ENCODE peak calls at places on chromosomes 4 and X, in six cellular contexts. R is H9, V is IMR-90, X is neuronal stem cell, D is trophoblast cell, S is H1. F is an unnamed sample.

GRCh38 chrX:11724122-11725017 is 33.7 kb upstream of the MSL3 start:
- DNase-seq in D (peak; percentile 65), V (peak; percentile 41), S (no peak), R (no peak), X (peak; percentile 1), F (peak; percentile 48)

GRCh38 chr4:6753103-6753560 is 29.4 kb upstream of the KIAA0232 start:
- DNase-seq in V (no peak), S (no peak), D (peak; percentile 84), R (no peak), X (no peak), F (no peak)

GRCh38 chr4:174201898-174202297 is 81.6 kb downstream of the FBXO8 start:
- DNase-seq in X (no peak), V (no peak), D (no peak), R (no peak), S (no peak), F (peak; percentile 34)

GRCh38 chr4:183834252-183834651 is 70.9 kb upstream of the STOX2 start:
- DNase-seq in X (no peak), S (no peak), D (peak; percentile 20), R (no peak), V (no peak), F (no peak)

GRCh38 chr4:48093949-48094550 is 40.0 kb downstream of the TXK start:
- DNase-seq in X (no peak), V (peak; percentile 7), R (no peak), D (no peak), S (no peak), F (peak; percentile 38)

GRCh38 chr4:20839957-20840356 is 139.7 kb downstream of the PACRGL start:
- DNase-seq in R (no peak), S (no peak), D (peak; percentile 93), V (peak; percentile 53), X (no peak), F (peak; percentile 82)

GRCh38 chr4:120293341-120293740 is 226.7 kb upstream of the MAD2L1 start:
- DNase-seq in X (no peak), R (no peak), D (no peak), V (no peak), S (no peak), F (no peak)

GRCh38 chr4:185343726-185344581 is 51.8 kb downstream of the LRP2BP start:
- DNase-seq in D (peak; percentile 74), S (no peak), X (no peak), V (peak; percentile 27), R (no peak), F (peak; percentile 81)

GRCh38 chr4:135434936-135435335 is 1233.3 kb upstream of the PABPC4L start:
- DNase-seq in V (no peak), S (no peak), D (peak; percentile 99), R (no peak), X (no peak), F (peak; percentile 59)

GRCh38 chrX:132483523-132483922 is 5.3 kb downstream of the MBNL3 start:
- DNase-seq in R (no peak), V (no peak), D (no peak), X (no peak), S (no peak), F (no peak)

GRCh38 chr4:150960079-150960478 is 55.0 kb downstream of the LRBA start:
- DNase-seq in V (peak; percentile 37), X (no peak), D (peak; percentile 26), R (no peak), S (no peak), F (peak; percentile 40)

GRCh38 chrX:68724531-68725020 is 77.1 kb downstream of the STARD8 start:
- DNase-seq in V (no peak), S (no peak), D (no peak), X (no peak), R (no peak), F (no peak)

GRCh38 chr4:150244600-150244999 is 166.4 kb downstream of the DCLK2 start:
- DNase-seq in X (no peak), D (no peak), R (no peak), S (no peak), V (peak; percentile 78), F (peak; percentile 70)

GRCh38 chr4:4421356-4421755 is 34.5 kb downstream of the NSG1 start:
- DNase-seq in X (no peak), D (no peak), R (no peak), S (peak; percentile 28), V (no peak), F (no peak)

GRCh38 chrX:31099536-31100090 is 27.8 kb upstream of the FTHL17 start:
- DNase-seq in S (no peak), X (no peak), D (peak; percentile 23), V (no peak), R (no peak), F (no peak)

GRCh38 chr4:1464581-1465171 is 58.4 kb upstream of the NKX1-1 start:
- DNase-seq in V (no peak), X (no peak), D (no peak), R (no peak), S (no peak), F (no peak)

GRCh38 chr4:3530051-3530450 is 2.2 kb downstream of the LRPAP1 start:
- DNase-seq in R (no peak), V (no peak), X (no peak), S (no peak), D (no peak), F (no peak)

GRCh38 chr4:69458184-69458826 is 37.4 kb downstream of the UGT2B4 start:
- DNase-seq in X (no peak), V (no peak), S (no peak), D (no peak), R (no peak), F (no peak)

GRCh38 chr4:152104846-152105462 is 344.1 kb upstream of the GATB start:
- DNase-seq in X (no peak), D (no peak), S (no peak), R (no peak), V (no peak), F (peak; percentile 40)
- H2AFZ ChIP-seq in X (no peak overlapping the region), D (no peak overlapping the region), S (no peak overlapping the region), R (no peak overlapping the region), V (no peak overlapping the region), F (peak overlapping the region; percentile 11)

GRCh38 chr4:29326816-29327215 is 1393.4 kb upstream of the PCDH7 start:
- DNase-seq in V (peak; percentile 14), R (no peak), D (no peak), S (no peak), X (no peak), F (no peak)

GRCh38 chr4:29320947-29321583 is 1399.1 kb upstream of the PCDH7 start:
- DNase-seq in D (no peak), R (no peak), X (no peak), S (no peak), V (no peak), F (no peak)

GRCh38 chr4:29326004-29326403 is 1394.2 kb upstream of the PCDH7 start:
- DNase-seq in X (no peak), V (no peak), R (no peak), D (no peak), S (no peak), F (no peak)
- H2BK5ac ChIP-seq in X (no peak overlapping the region), V (no peak overlapping the region), R (no peak overlapping the region), D (no peak overlapping the region), S (no peak overlapping the region), F (no peak overlapping the region)

DNA sequence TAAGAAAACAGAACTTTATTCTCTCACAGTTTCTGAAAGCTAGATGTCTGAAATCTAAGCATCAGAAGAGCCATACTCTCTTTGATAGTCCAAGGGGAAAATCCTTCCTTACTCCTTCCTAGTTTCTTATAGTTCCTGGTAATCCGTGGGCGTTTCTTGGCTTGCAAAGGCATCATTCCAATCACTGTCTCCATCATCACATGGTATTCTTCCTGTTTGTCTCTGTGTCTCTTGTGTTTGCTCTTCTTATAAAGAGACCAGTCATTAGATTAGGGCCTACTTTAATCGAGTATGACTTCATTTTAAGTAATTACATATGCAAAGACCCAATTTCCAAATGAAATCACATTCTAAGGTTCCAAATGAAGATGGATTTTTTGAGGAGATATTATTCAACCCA is 118.9 kb upstream of the FSTL5 start:
- DNase-seq in R (no peak), X (no peak), V (no peak), D (no peak), S (no peak), F (peak; percentile 12)
- H2AFZ ChIP-seq in R (no peak overlapping the region), X (no peak overlapping the region), V (no peak overlapping the region), D (no peak overlapping the region), S (no peak overlapping the region), F (no peak overlapping the region)

GRCh38 chr4:53905935-53906377 is 158.4 kb downstream of the CHIC2 start:
- DNase-seq in V (peak; percentile 78), R (peak; percentile 65), X (peak; percentile 29), S (no peak), D (no peak), F (peak; percentile 88)
- H2BK5ac ChIP-seq in V (peak overlapping the region; percentile 75), R (no peak overlapping the region), X (no peak overlapping the region), S (no peak overlapping the region), D (no peak overlapping the region), F (no peak overlapping the region)

GRCh38 chr4:81213671-81214070 is 1.4 kb downstream of the PRKG2 start:
- DNase-seq in S (no peak), D (no peak), V (no peak), X (no peak), R (no peak), F (no peak)

GRCh38 chr4:81214518-81215218 is 354 bp downstream of the PRKG2 start:
- DNase-seq in V (peak; percentile 25), X (peak; percentile 29), D (peak; percentile 33), S (peak; percentile 69), R (peak; percentile 58), F (peak; percentile 22)

GRCh38 chr4:81215936-81216335 is 914 bp upstream of the PRKG2 start:
- DNase-seq in R (no peak), V (no peak), S (no peak), D (no peak), X (no peak), F (no peak)

GRCh38 chr4:81214144-81214517 is 891 bp downstream of the PRKG2 start:
- DNase-seq in R (no peak), V (no peak), D (no peak), S (no peak), X (peak; percentile 9), F (no peak)

DNA sequence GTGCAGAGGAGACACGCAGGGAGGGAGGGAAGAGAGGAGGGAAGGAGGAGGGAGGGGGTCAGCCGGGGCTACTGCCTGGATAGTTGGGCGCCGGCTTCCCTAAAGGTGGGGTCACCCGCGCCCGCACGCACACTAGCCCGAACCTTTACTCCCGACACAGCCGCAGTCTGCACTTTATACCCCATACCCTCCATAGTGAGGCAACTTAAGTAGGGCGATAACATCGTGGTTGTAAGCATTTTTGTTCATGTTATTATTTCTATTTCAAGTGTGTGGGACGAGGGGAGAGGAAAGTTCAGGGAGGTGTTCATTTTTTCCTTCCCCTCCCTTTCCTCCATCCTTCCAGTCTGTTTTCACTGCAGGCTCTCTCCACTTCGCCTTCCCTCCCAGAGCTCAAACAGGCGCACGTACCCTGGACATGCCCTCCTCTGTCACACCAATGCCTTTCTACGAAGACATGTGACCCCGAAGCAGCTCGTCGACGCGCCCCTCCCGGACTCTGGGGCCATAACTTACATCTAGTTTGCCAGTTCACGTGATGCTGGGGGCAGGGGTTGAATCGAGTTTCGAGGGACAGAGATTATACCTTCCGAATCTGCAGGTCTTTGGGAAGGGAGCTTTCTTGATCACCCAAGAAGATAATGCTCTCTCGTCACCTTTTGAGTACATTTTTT is at the start of gene PRKG2:
- DNase-seq in D (peak; percentile 7), S (peak; percentile 65), X (peak; percentile 15), R (peak; percentile 61), V (no peak), F (no peak)
- H2AFZ ChIP-seq in D (no peak within 1 kb of the TSS), S (peak within 1 kb of the TSS; percentile 90), X (peak within 1 kb of the TSS; percentile 76), R (no peak within 1 kb of the TSS), V (peak within 1 kb of the TSS; percentile 88), F (peak within 1 kb of the TSS; percentile 32)